ENCODE peak calls at places on chromosomes 2 and 18, in nine cellular contexts. D is PC-9, X is coronary artery, V is left ventricle myocardium inferior, R is MM.1S, Q is thoracic aorta, N is dorsolateral prefrontal cortex, A is esophagus squamous epithelium, O is tibial artery. K is an unnamed sample.
A peak's percentile ranks its signal among the peaks of the same experiment; 100 is the strongest.

GRCh38 chr2:119023534-119023933 is 81.5 kb downstream of the MARCO start:
- DNase-seq in O (no peak), A (no peak), D (no peak), X (no peak), Q (no peak), R (no peak), N (no peak), V (no peak), K (no peak)

GRCh38 chr2:11855120-11855760 is 108.8 kb downstream of the LPIN1 start:
- DNase-seq in Q (no peak), N (no peak), D (no peak), O (no peak), X (no peak), A (no peak), V (no peak), R (no peak), K (no peak)

GRCh38 chr2:239688098-239688497 is 287.3 kb upstream of the HDAC4 start:
- DNase-seq in A (no peak), O (no peak), X (peak; percentile 43), V (no peak), N (no peak), Q (no peak), D (no peak), R (no peak), K (no peak)

GRCh38 chr2:202624133-202624532 is 10.6 kb upstream of the FAM117B start:
- DNase-seq in N (no peak), X (no peak), V (no peak), D (no peak), Q (no peak), R (no peak), A (no peak), O (no peak), K (no peak)

GRCh38 chr2:193824474-193824873 is 1629.7 kb upstream of the TMEFF2 start:
- DNase-seq in X (no peak), R (no peak), D (no peak), Q (no peak), A (no peak), O (no peak), V (no peak), N (no peak), K (peak; percentile 78)

GRCh38 chr18:452801-453200 is 47.7 kb downstream of the COLEC12 start:
- DNase-seq in D (no peak), N (no peak), Q (no peak), X (no peak), O (no peak), R (no peak), A (no peak), V (no peak), K (no peak)

GRCh38 chr2:177551989-177552413 is 159.4 kb downstream of the AGPS start:
- DNase-seq in V (peak; percentile 38), N (no peak), Q (no peak), X (no peak), D (peak; percentile 7), O (no peak), R (no peak), A (no peak), K (no peak)

GRCh38 chr2:190119257-190119656 is 56.7 kb upstream of the MSTN start:
- DNase-seq in R (no peak), A (no peak), O (peak; percentile 30), X (no peak), D (no peak), V (peak; percentile 27), N (peak; percentile 47), Q (no peak), K (no peak)

GRCh38 chr2:150938586-150938985 is 323.1 kb downstream of the RBM43 start:
- DNase-seq in R (no peak), Q (no peak), V (no peak), X (no peak), N (no peak), A (no peak), D (no peak), O (no peak), K (no peak)

GRCh38 chr2:1744446-1745170 is at the start of gene PXDN:
- DNase-seq in V (peak; percentile 74), X (peak; percentile 77), N (peak; percentile 15), D (peak; percentile 60), O (no peak), A (no peak), Q (no peak), R (no peak), K (peak; percentile 54)

GRCh38 chr18:8926464-8926863 is 176.0 kb upstream of the NDUFV2 start:
- DNase-seq in O (no peak), V (no peak), D (no peak), A (no peak), X (no peak), R (no peak), N (no peak), Q (no peak), K (no peak)

GRCh38 chr2:19757586-19757985 is 144.2 kb downstream of the TTC32 start:
- DNase-seq in A (no peak), O (no peak), X (no peak), R (no peak), V (no peak), Q (no peak), N (no peak), D (no peak), K (no peak)

GRCh38 chr2:217430916-217431576 is 571.2 kb upstream of the TNP1 start:
- DNase-seq in X (no peak), D (no peak), A (no peak), R (no peak), N (no peak), V (no peak), O (no peak), Q (no peak), K (no peak)

GRCh38 chr18:74084184-74084583 is 63.5 kb downstream of the FBXO15 start:
- DNase-seq in Q (no peak), R (no peak), D (no peak), A (no peak), N (no peak), V (no peak), O (no peak), X (no peak), K (no peak)

GRCh38 chr18:42893991-42894390 is 221.5 kb downstream of the RIT2 start:
- DNase-seq in A (no peak), D (no peak), V (no peak), N (no peak), X (no peak), Q (no peak), O (no peak), R (no peak), K (no peak)

GRCh38 chr18:42892181-42892580 is 223.3 kb downstream of the RIT2 start:
- DNase-seq in X (no peak), Q (no peak), R (no peak), O (no peak), V (no peak), D (no peak), N (no peak), A (no peak), K (no peak)
- TF ChIP-seq CTCF in X (no peak), Q (no peak), R (no peak), O (no peak), V (no peak), D (no peak), N (no peak), A (no peak), K (no peak)

GRCh38 chr2:132374551-132374950 is 42.1 kb upstream of the GPR39 start:
- DNase-seq in A (no peak), N (no peak), V (no peak), X (no peak), D (no peak), R (no peak), Q (no peak), O (peak; percentile 32), K (peak; percentile 20)
- H3K27ac ChIP-seq in A (peak overlapping the region; percentile 57), N (no peak overlapping the region), V (no peak overlapping the region), X (no peak overlapping the region), D (peak overlapping the region; percentile 58), R (no peak overlapping the region), Q (no peak overlapping the region), O (no peak overlapping the region), K (no peak overlapping the region)

GRCh38 chr2:90069290-90069894 is 1377.9 kb downstream of the RPIA start:
- DNase-seq in X (no peak), O (no peak), V (no peak), D (peak; percentile 29), A (no peak), R (peak; percentile 36), Q (no peak), N (no peak), K (peak; percentile 25)
- TF ChIP-seq CTCF in X (no peak), O (no peak), V (peak; percentile 51), D (peak; percentile 54), A (no peak), R (peak; percentile 65), Q (no peak), N (peak; percentile 39), K (no peak)

GRCh38 chr2:144213797-144214196 is 306.1 kb downstream of the ZEB2 start:
- DNase-seq in Q (no peak), X (no peak), O (no peak), A (no peak), D (no peak), R (no peak), V (no peak), N (no peak), K (no peak)
- H3K27ac ChIP-seq in Q (no peak overlapping the region), X (no peak overlapping the region), O (no peak overlapping the region), A (no peak overlapping the region), D (no peak overlapping the region), R (no peak overlapping the region), V (no peak overlapping the region), N (no peak overlapping the region), K (no peak overlapping the region)

GRCh38 chr2:196173505-196173904 is 2.1 kb upstream of the STK17B start:
- DNase-seq in R (no peak), O (no peak), A (no peak), V (no peak), Q (no peak), N (no peak), X (no peak), D (peak; percentile 19), K (no peak)
- TF ChIP-seq CTCF in R (no peak), O (no peak), A (no peak), V (no peak), Q (no peak), N (no peak), X (no peak), D (no peak), K (no peak)

GRCh38 chr2:72974436-72974754 is 57.1 kb downstream of the EMX1 start:
- DNase-seq in V (no peak), O (no peak), R (no peak), A (no peak), N (no peak), X (no peak), Q (no peak), D (no peak), K (no peak)
- H3K27ac ChIP-seq in V (no peak overlapping the region), O (no peak overlapping the region), R (no peak overlapping the region), A (no peak overlapping the region), N (no peak overlapping the region), X (no peak overlapping the region), Q (no peak overlapping the region), D (no peak overlapping the region), K (no peak overlapping the region)

DNA sequence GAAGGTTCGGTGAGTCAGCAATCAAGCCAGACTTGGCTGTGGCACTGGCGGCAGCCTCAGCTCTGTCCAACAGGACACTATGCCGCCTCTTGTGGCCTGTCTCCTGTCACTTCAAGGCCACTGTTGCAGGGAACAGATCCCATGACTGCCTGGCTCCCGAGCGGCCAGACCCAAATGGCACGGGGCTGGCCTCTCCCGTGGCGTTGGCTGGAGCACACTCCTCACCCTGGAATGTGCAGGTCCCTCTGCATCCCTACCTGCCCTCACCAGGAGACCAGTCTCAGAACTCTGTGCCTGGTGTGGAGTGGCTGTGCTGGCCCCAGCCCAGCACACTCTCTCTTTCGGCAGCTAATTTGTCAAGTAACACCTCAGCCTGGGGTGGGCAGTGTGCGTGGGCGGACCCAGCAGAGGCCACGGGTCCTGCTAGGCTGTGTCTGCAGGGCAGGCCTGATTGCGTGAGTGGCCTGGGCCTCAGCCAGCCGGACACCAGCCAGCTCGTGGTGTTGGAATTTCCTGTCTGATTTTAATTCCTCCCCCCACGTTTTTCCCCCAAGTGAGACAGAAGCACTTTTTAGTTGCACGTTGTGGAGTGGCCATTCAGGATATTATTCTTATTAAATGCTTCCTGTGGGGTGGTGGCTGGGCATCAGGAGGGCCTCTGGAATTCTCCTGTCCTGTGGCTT is 179.3 kb downstream of the GLI2 start:
- DNase-seq in V (peak; percentile 86), X (peak; percentile 91), A (no peak), Q (peak; percentile 83), N (no peak), O (peak; percentile 81), R (no peak), D (peak; percentile 87), K (peak; percentile 76)
- TF ChIP-seq CTCF in V (peak; percentile 41), X (no peak), A (no peak), Q (peak; percentile 28), N (no peak), O (peak; percentile 45), R (no peak), D (no peak), K (no peak)